ENCODE peak calls at places on chromosomes 3 and 15, in eight cellular contexts. X is AG10803, A is OCI-LY7, Y is upper lobe of right lung, T is ovary, I is brain microvascular endothelial cell, U is spleen, J is AG09309. W is an unnamed sample.

GRCh38 chr3:127486337-127486944 is 104.1 kb downstream of the TPRA1 start:
- DNase-seq in I (no peak), A (no peak), Y (peak), U (peak), J (no peak), T (no peak), X (no peak), W (no peak)

GRCh38 chr15:90873998-90874605 is 5.7 kb downstream of the FURIN start:
- DNase-seq in T (no peak), U (peak), I (no peak), A (no peak), X (no peak), Y (peak), J (no peak), W (no peak)

GRCh38 chr15:85770014-85770721 is 24.6 kb downstream of the KLHL25 start:
- DNase-seq in Y (no peak), X (peak), A (no peak), T (no peak), U (no peak), J (no peak), I (peak), W (peak)

GRCh38 chr15:37131639-37132038 is 31.3 kb upstream of the MEIS2 start:
- DNase-seq in I (no peak), Y (no peak), X (no peak), A (no peak), J (no peak), T (no peak), U (no peak), W (no peak)

GRCh38 chr15:22874256-22874655 is 35.8 kb downstream of the NIPA2 start:
- DNase-seq in J (no peak), Y (no peak), T (no peak), A (no peak), U (peak), X (no peak), I (no peak), W (no peak)

GRCh38 chr3:197024881-197025735 is 4.5 kb downstream of the MELTF start:
- DNase-seq in J (no peak), T (no peak), A (no peak), U (peak), I (no peak), X (no peak), Y (no peak), W (no peak)

GRCh38 chr3:43176666-43177065 is 70.8 kb upstream of the POMGNT2 start:
- DNase-seq in A (no peak), Y (no peak), U (no peak), T (no peak), I (no peak), J (no peak), X (peak), W (no peak)

GRCh38 chr3:64166584-64167155 is 58.6 kb downstream of the PRICKLE2 start:
- DNase-seq in J (no peak), A (no peak), I (no peak), U (no peak), Y (no peak), X (peak), T (no peak), W (no peak)

GRCh38 chr3:61637088-61638051 is 76.0 kb downstream of the PTPRG start:
- DNase-seq in X (peak), I (peak), Y (no peak), A (peak), U (no peak), J (no peak), T (peak), W (no peak)

GRCh38 chr3:111617912-111618601 is 22.9 kb upstream of the ZBED2 start:
- DNase-seq in A (no peak), U (no peak), Y (no peak), X (no peak), T (no peak), I (no peak), J (no peak), W (no peak)

GRCh38 chr3:111618945-111619344 is 23.8 kb upstream of the ZBED2 start:
- DNase-seq in Y (no peak), J (no peak), T (no peak), A (no peak), U (no peak), I (no peak), X (no peak), W (no peak)

GRCh38 chr3:111615880-111616279 is 20.7 kb upstream of the ZBED2 start:
- DNase-seq in T (no peak), I (no peak), J (no peak), X (no peak), A (no peak), U (no peak), Y (no peak), W (no peak)

GRCh38 chr3:111617406-111617805 is 22.3 kb upstream of the ZBED2 start:
- DNase-seq in Y (no peak), T (no peak), I (no peak), U (no peak), X (no peak), J (no peak), A (no peak), W (no peak)

DNA sequence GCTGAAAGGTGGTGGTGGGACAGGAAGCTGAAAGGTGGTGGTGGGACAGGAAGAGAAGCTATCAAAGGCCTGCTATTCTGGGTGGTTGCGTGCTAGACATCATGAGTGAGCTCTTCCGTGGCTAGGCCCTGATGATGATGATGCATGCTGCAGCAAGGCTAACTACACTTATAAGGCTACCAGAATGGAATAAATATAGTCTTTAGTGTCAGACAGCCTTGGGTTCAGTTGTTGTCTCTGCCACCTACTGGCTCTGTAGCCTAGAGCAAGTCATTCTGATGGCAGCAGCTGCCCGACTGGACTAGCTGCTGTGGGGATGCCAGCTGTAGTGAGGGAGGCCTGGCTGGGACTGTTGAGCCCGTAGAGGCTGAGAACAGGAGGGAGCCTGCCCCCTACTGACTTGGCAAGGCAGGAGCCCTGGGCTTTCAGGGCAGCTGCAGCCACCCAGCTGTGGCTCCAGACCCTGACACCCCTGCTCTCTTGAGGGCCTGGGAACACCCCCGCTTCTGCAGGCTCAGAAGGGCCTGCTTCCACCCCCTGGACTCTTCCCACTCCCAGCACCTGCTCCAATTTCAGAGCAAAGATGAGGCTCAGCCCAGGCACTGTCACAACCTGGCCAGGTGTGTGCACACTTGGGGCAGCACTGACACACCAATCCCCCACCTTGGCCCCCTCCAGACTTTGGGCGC is 21.4 kb upstream of the ZBED2 start:
- DNase-seq in J (no peak), Y (no peak), X (peak), U (peak), I (peak), T (no peak), A (peak), W (peak)
- TF ChIP-seq CTCF in J (peak), Y (peak), X (peak), U (no peak), I (peak), T (no peak), A (peak), W (peak)

GRCh38 chr3:129872107-129872506 is 21.4 kb downstream of the TMCC1 start:
- DNase-seq in J (no peak), I (no peak), T (no peak), Y (no peak), U (no peak), X (no peak), A (peak), W (no peak)

GRCh38 chr3:129868912-129869311 is 24.6 kb downstream of the TMCC1 start:
- DNase-seq in I (no peak), T (no peak), X (no peak), Y (no peak), U (no peak), A (no peak), J (no peak), W (no peak)

GRCh38 chr3:129864519-129864918 is 29.0 kb downstream of the TMCC1 start:
- DNase-seq in I (no peak), T (no peak), Y (no peak), A (no peak), U (no peak), X (no peak), J (no peak), W (no peak)

GRCh38 chr3:129867506-129868124 is 25.9 kb downstream of the TMCC1 start:
- DNase-seq in U (no peak), I (no peak), X (no peak), J (no peak), A (no peak), T (no peak), Y (no peak), W (no peak)
- H3K4me3 ChIP-seq in U (no peak), I (no peak), X (no peak), J (no peak), A (no peak), T (no peak), Y (no peak), W (no peak)

GRCh38 chr3:32684800-32685603 is at the start of gene CNOT10:
- DNase-seq in U (peak), A (peak), X (peak), T (peak), I (peak), Y (peak), J (peak), W (peak)
- TF ChIP-seq CTCF in U (no peak), A (peak), X (no peak), T (peak), I (peak), Y (peak), J (peak), W (peak)

GRCh38 chr15:48176097-48176496 is 2.0 kb downstream of the MYEF2 start:
- DNase-seq in I (no peak), U (no peak), Y (no peak), J (no peak), A (no peak), X (no peak), T (no peak), W (no peak)
- H3K4me3 ChIP-seq in I (no peak), U (no peak), Y (no peak), J (no peak), A (peak), X (no peak), T (no peak), W (no peak)

GRCh38 chr3:66659056-66659455 is 158.2 kb upstream of the LRIG1 start:
- DNase-seq in X (no peak), U (no peak), A (no peak), Y (no peak), T (no peak), J (no peak), I (no peak), W (no peak)

GRCh38 chr3:66666362-66666761 is 165.5 kb upstream of the LRIG1 start:
- DNase-seq in X (no peak), I (no peak), J (no peak), Y (no peak), U (no peak), A (no peak), T (no peak), W (no peak)

GRCh38 chr3:66662894-66663293 is 162.1 kb upstream of the LRIG1 start:
- DNase-seq in I (no peak), U (no peak), T (no peak), X (no peak), J (no peak), Y (no peak), A (no peak), W (no peak)

GRCh38 chr3:66665021-66665695 is 164.3 kb upstream of the LRIG1 start:
- DNase-seq in J (no peak), Y (no peak), A (no peak), U (no peak), T (no peak), X (no peak), I (no peak), W (no peak)

GRCh38 chr3:66661628-66662027 is 160.8 kb upstream of the LRIG1 start:
- DNase-seq in X (no peak), A (no peak), I (no peak), T (no peak), Y (no peak), J (no peak), U (no peak), W (no peak)
- TF ChIP-seq CTCF in X (no peak), A (no peak), I (no peak), T (no peak), Y (no peak), J (no peak), U (no peak), W (no peak)

DNA sequence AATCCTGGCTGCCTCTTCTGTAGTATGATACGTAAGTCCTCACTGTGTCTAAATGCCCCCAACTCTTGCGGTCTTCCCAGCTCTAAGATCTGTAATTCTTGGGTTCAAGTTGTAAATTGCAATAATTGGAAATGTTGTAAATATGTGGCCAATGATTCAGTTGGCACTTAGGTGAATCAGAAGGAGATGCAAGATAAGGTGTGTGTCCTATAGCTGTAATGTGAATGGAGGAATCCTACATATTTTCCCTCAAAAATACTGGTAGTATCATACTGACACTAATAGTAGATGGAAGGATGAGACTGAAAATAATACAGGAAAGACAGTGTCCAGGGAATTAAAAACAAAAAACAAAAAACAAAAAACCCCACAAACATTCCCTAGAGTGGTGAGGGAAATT is 3.5 kb upstream of the ST3GAL6 start:
- DNase-seq in U (no peak), J (no peak), A (no peak), Y (no peak), X (no peak), T (no peak), I (no peak), W (no peak)
- H3K4me3 ChIP-seq in U (no peak), J (no peak), A (no peak), Y (no peak), X (no peak), T (no peak), I (no peak), W (no peak)

GRCh38 chr3:157347577-157348303 is 88.9 kb upstream of the PTX3 start:
- DNase-seq in I (no peak), T (no peak), Y (no peak), A (no peak), U (no peak), J (no peak), X (no peak), W (peak)
- TF ChIP-seq CTCF in I (peak), T (no peak), Y (no peak), A (peak), U (no peak), J (peak), X (peak), W (peak)

DNA sequence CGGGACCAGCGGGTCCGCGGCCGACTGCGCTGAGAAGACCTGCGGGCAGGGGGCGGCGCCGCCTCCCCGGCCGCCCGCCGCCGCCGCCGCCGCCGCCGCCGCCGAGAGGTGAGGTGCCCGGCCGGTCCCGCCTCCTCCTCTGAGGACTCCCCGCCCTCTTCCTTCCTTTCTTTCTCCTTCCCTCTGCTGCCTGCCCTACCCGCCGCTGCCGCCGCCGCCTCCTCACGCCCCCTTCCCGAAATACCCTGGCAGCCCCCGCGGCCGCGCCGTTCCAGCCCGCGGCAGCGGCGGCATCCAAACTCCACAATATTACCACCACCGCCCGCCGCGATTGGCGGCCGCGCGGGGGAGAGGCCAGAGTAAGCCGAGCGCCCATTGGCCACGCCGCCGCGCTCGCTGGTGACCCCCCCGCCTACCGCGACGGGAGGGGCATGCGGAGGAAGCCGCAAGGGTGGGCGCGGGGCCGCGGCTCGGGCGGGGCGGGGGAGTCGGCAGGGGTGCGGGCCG is 61.8 kb upstream of the ANKRD28 start:
- DNase-seq in J (no peak), T (peak), U (peak), A (peak), I (peak), X (peak), Y (peak), W (peak)
- H3K4me3 ChIP-seq in J (peak), T (peak), U (peak), A (peak), I (peak), X (peak), Y (peak), W (peak)

GRCh38 chr3:167743799-167744198 is 8.3 kb downstream of the SERPINI1 start:
- DNase-seq in I (peak), A (no peak), U (no peak), J (no peak), T (no peak), Y (no peak), X (no peak), W (no peak)

GRCh38 chr3:167742338-167742737 is 6.8 kb downstream of the SERPINI1 start:
- DNase-seq in T (no peak), U (no peak), A (no peak), I (no peak), Y (no peak), J (no peak), X (no peak), W (no peak)

GRCh38 chr3:167738037-167738436 is 2.5 kb downstream of the SERPINI1 start:
- DNase-seq in J (no peak), X (no peak), A (no peak), T (no peak), I (no peak), U (no peak), Y (no peak), W (no peak)

GRCh38 chr3:167739190-167739589 is 3.7 kb downstream of the SERPINI1 start:
- DNase-seq in A (no peak), Y (no peak), U (no peak), X (no peak), I (no peak), J (no peak), T (no peak), W (no peak)

DNA sequence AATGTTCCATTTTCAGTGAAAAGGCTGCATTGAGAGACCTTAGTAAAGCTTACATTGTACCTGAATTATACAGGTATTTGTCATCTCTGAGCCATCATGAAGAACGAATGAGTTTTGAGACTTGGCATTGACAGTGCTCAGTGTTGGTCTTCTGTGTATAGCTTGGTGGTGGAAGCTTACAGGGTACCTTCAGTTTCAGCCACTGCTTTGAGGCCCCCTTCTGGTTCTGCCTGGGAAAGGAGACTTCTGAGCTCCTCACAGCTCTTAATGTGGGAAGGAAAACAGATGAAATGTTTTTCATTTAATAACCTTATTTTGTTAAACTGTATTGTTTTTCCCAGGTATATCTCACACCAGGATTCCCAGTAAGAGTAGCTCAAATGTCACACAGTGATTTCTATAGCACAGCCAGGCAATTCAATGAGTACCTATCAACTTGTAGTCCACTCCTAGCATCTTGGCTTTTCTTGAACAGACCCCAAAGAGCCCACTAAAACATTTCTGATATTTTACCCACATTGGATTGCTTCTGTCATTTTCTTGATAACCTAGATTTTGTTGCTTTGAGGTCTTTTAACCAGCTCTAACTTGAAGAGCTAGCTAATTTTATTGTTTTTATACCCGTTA is 5.6 kb downstream of the SERPINI1 start:
- DNase-seq in A (peak), T (no peak), I (peak), J (no peak), Y (no peak), X (peak), U (no peak), W (peak)
- TF ChIP-seq CTCF in A (peak), T (no peak), I (peak), J (peak), Y (peak), X (peak), U (peak), W (peak)

GRCh38 chr15:67521770-67522568 is 1.0 kb downstream of the C15orf61 start:
- DNase-seq in T (no peak), A (no peak), J (no peak), I (no peak), U (no peak), X (peak), Y (no peak), W (peak)

GRCh38 chr15:67520976-67521769 is at the start of gene C15orf61:
- DNase-seq in J (no peak), I (peak), U (peak), A (peak), T (peak), X (peak), Y (peak), W (peak)

GRCh38 chr15:67524235-67524634 is 3.3 kb downstream of the C15orf61 start:
- DNase-seq in A (no peak), U (no peak), X (no peak), I (no peak), J (no peak), Y (no peak), T (no peak), W (no peak)

GRCh38 chr15:67520276-67520975 is 505 bp upstream of the C15orf61 start:
- DNase-seq in U (no peak), Y (no peak), T (no peak), X (no peak), A (no peak), I (no peak), J (no peak), W (no peak)

DNA sequence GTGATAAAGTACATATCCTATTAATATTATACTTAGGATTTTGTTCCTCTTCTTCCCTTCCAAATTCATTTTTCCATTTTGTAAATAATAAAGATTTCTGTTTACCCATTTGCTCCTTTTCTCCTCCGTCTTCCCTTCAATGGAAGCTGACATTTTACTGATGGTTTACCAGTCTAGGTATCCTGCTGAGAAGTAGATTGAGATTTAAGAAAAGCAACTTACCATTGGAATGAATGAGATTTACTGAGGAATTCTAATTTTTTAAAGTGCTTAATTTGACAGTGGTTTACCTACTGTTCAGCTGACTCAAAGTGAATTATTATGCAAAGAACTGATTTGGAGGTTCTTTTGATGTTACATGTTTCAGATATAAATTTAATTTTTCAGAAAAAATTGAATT is 2.4 kb downstream of the C15orf61 start:
- DNase-seq in U (no peak), A (no peak), X (no peak), I (no peak), J (no peak), T (no peak), Y (no peak), W (no peak)
- H3K4me3 ChIP-seq in U (no peak), A (peak), X (peak), I (no peak), J (peak), T (no peak), Y (peak), W (peak)